ENCODE peak calls at places on chromosome 15, in six cellular contexts. T is H1, A is H9, H is mesenchymal stem cell, P is mesendoderm, Q is neuronal stem cell. C is an unnamed sample.

GRCh38 chr15:76555247-76555646 is 218.7 kb downstream of the ISL2 start:
- DNase-seq in T (no peak), A (no peak), H (no peak), P (no peak), Q (no peak), C (no peak)

GRCh38 chr15:56767315-56767714 is 34.0 kb upstream of the ZNF280D start:
- DNase-seq in A (no peak), H (no peak), T (no peak), Q (no peak), P (no peak), C (no peak)

GRCh38 chr15:63981596-63982320 is 64.5 kb downstream of the DAPK2 start:
- DNase-seq in P (no peak), Q (no peak), T (no peak), A (no peak), H (no peak), C (no peak)

GRCh38 chr15:95291878-95292472 is 1038.5 kb upstream of the NR2F2 start:
- DNase-seq in T (no peak), H (no peak), Q (peak), A (no peak), P (peak), C (peak)

GRCh38 chr15:94141802-94142201 is 89.6 kb upstream of the MCTP2 start:
- DNase-seq in P (no peak), T (no peak), Q (no peak), H (no peak), A (no peak), C (no peak)

GRCh38 chr15:100737214-100737613 is 134.8 kb downstream of the ASB7 start:
- DNase-seq in A (no peak), T (peak), H (no peak), Q (no peak), P (no peak), C (no peak)

GRCh38 chr15:80484312-80484981 is 80.3 kb downstream of the ARNT2 start:
- DNase-seq in H (no peak), A (no peak), P (no peak), Q (no peak), T (no peak), C (peak)

GRCh38 chr15:77418341-77419049 is 1.4 kb downstream of the PEAK1 start:
- DNase-seq in H (peak), A (no peak), P (no peak), T (no peak), Q (no peak), C (peak)

GRCh38 chr15:85406916-85407315 is 26.5 kb downstream of the AKAP13 start:
- DNase-seq in H (peak), Q (no peak), A (no peak), T (no peak), P (no peak), C (peak)

GRCh38 chr15:80547264-80547663 is 143.1 kb downstream of the ARNT2 start:
- DNase-seq in H (peak), P (no peak), A (no peak), T (no peak), Q (no peak), C (no peak)

GRCh38 chr15:44207643-44208042 is 12.6 kb upstream of the FRMD5 start:
- DNase-seq in T (no peak), H (no peak), A (no peak), Q (no peak), P (no peak), C (peak)

GRCh38 chr15:88791637-88792036 is 11.6 kb upstream of the ACAN start:
- DNase-seq in T (no peak), P (no peak), H (no peak), A (no peak), Q (no peak), C (no peak)

GRCh38 chr15:63473999-63474809 is 30.2 kb upstream of the USP3 start:
- DNase-seq in T (peak), P (peak), A (peak), H (peak), Q (no peak), C (peak)

GRCh38 chr15:35182841-35183479 is 97.9 kb upstream of the NANOGP8 start:
- DNase-seq in T (peak), H (no peak), P (peak), A (peak), Q (peak), C (no peak)

GRCh38 chr15:49036650-49037545 is 9.3 kb downstream of the SECISBP2L start:
- DNase-seq in A (no peak), H (peak), Q (no peak), T (no peak), P (no peak), C (peak)

GRCh38 chr15:79366691-79367090 is 55.8 kb downstream of the TMED3 start:
- DNase-seq in H (no peak), A (no peak), P (no peak), Q (no peak), T (no peak), C (peak)

GRCh38 chr15:26201177-26201858 is 338.2 kb upstream of the ATP10A start:
- DNase-seq in H (no peak), A (no peak), T (no peak), P (no peak), Q (no peak), C (no peak)

GRCh38 chr15:67066041-67067021 is 929 bp downstream of the SMAD3 start:
- DNase-seq in Q (peak), H (no peak), P (peak), T (no peak), A (no peak), C (peak)
- H3K4ac ChIP-seq in Q (peak), H (peak), P (peak), T (peak), A (no peak), C (peak)

GRCh38 chr15:66027268-66027806 is 158.0 kb downstream of the RAB11A start:
- DNase-seq in A (no peak), P (no peak), T (no peak), H (no peak), Q (no peak), C (no peak)
- H2BK15ac ChIP-seq in A (no peak), P (no peak), T (peak), H (no peak), Q (no peak), C (no peak)

GRCh38 chr15:73927476-73928240 is 1.4 kb downstream of the LOXL1 start:
- DNase-seq in A (peak), T (peak), P (peak), Q (no peak), H (no peak), C (peak)

GRCh38 chr15:73928241-73928579 is 1.9 kb downstream of the LOXL1 start:
- DNase-seq in P (no peak), H (no peak), Q (no peak), T (no peak), A (no peak), C (no peak)

GRCh38 chr15:73924258-73924921 is 1.9 kb upstream of the LOXL1 start:
- DNase-seq in T (peak), H (peak), P (no peak), A (no peak), Q (no peak), C (peak)

GRCh38 chr15:73927003-73927475 is 777 bp downstream of the LOXL1 start:
- DNase-seq in A (peak), Q (no peak), T (peak), P (peak), H (peak), C (no peak)

GRCh38 chr15:73926191-73927002 is at the start of gene LOXL1:
- DNase-seq in T (peak), Q (peak), A (peak), P (peak), H (peak), C (peak)
- H3K4ac ChIP-seq in T (peak), Q (peak), A (no peak), P (no peak), H (peak), C (peak)

GRCh38 chr15:90022345-90022744 is 21.2 kb downstream of the ZNF710 start:
- DNase-seq in H (no peak), T (no peak), Q (no peak), A (no peak), P (no peak), C (no peak)

GRCh38 chr15:90022905-90023700 is 22.0 kb downstream of the ZNF710 start:
- DNase-seq in A (no peak), T (no peak), H (no peak), P (no peak), Q (no peak), C (no peak)

GRCh38 chr15:90021108-90021507 is 20.0 kb downstream of the ZNF710 start:
- DNase-seq in P (no peak), A (no peak), T (no peak), Q (no peak), H (no peak), C (no peak)

GRCh38 chr15:90025461-90026033 is 24.4 kb downstream of the ZNF710 start:
- DNase-seq in P (no peak), T (no peak), H (no peak), Q (no peak), A (no peak), C (no peak)

DNA sequence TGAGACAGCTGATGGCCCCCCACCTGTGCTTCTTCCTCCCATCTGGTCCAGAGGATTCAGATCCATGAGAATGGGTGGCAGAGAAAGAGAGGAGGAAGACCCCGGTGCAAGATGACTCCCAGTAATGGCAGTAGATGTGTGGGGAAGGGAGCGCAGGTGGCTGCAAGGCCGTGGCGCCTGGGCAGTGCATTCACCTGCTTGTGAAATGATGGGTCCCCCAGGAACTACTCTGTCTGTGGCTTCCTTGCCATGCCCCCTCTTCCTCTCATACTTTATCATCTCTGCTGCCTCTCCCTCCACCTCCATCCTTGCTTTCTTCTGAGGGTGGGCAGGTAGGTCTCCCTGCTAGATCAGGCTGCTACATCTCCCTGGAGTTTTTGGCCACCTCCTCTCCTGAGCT is 23.3 kb downstream of the ZNF710 start:
- DNase-seq in P (no peak), H (no peak), T (no peak), Q (no peak), A (no peak), C (no peak)
- H2BK15ac ChIP-seq in P (no peak), H (no peak), T (no peak), Q (no peak), A (no peak), C (no peak)

GRCh38 chr15:39783244-39783820 is 691 bp upstream of the FSIP1 start:
- DNase-seq in T (no peak), Q (no peak), H (peak), P (peak), A (no peak), C (peak)
- H3K4ac ChIP-seq in T (peak), Q (no peak), H (no peak), P (no peak), A (no peak), C (peak)

DNA sequence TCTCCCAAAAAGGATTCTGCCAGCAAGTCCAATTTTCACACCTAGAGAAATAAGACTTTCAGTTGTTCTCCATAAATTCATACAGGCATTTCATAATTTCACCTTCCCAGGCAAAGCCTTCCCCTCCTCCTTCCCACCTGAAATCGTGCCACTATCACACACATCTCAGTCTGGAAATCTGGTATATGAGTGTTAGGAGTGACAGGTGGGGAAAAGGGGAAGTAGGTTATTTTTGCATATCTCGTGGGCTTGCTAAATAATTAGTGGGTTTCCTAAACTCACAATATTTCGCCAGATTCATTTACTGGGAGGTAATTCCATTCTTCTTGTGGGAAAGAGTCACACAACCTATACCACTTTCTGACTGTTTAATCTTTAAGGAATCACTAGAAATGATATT is 7.4 kb downstream of the ALDH1A2 start:
- DNase-seq in A (no peak), Q (no peak), P (no peak), H (no peak), T (no peak), C (no peak)
- H2BK15ac ChIP-seq in A (no peak), Q (no peak), P (no peak), H (no peak), T (no peak), C (no peak)

DNA sequence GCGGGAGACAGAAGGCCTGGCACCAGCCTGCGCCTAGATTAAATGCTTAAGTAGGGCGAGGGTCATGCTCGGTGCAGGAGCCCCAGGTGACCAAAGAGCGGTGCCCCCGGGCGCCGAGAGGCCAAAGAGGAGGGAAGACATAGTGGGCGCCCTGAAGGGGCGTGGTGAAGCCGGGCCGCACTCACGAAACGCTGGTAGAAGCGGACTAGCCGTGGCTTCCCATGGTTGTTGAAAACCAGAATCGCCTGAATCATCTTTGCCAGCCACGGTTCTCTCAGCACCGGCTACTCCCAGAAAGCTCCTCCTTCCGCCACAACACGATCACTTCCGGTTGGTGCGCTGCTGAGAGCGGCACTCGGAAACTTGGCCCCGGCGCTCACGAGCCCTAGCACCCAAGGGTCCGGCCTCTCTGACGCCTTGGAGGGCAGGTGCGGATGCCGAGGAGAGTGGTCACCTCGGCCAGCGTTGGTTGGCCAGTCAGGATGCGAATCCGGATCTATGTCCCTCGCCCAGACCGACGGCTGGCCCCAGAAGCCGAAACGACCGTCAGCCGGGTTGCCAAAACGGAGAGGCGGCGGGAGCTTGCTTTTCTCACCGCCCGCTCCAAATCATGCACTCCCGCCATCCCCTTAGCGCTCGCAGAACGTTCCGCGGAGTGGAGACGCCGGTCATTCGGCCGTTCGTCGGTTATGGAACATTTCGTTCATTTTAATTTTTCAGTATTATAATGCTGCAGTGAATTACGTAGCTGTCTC is at the start of gene AP3S2:
- DNase-seq in H (peak), Q (peak), T (peak), A (peak), P (peak), C (peak)
- H3K4ac ChIP-seq in H (peak), Q (no peak), T (no peak), A (no peak), P (no peak), C (peak)

GRCh38 chr15:53611145-53611920 is 148.1 kb downstream of the WDR72 start:
- DNase-seq in T (no peak), A (no peak), P (peak), Q (no peak), H (peak), C (no peak)
- H2BK15ac ChIP-seq in T (no peak), A (no peak), P (no peak), Q (no peak), H (no peak), C (no peak)

GRCh38 chr15:75371901-75372688 is 3.7 kb upstream of the MAN2C1 start:
- DNase-seq in A (no peak), H (no peak), Q (no peak), T (no peak), P (no peak), C (no peak)

GRCh38 chr15:75367913-75368688 is at the start of gene MAN2C1:
- DNase-seq in H (peak), Q (peak), T (peak), A (peak), P (peak), C (peak)

GRCh38 chr15:75368689-75369239 is 357 bp upstream of the MAN2C1 start:
- DNase-seq in P (no peak), T (no peak), A (no peak), H (peak), Q (no peak), C (peak)

GRCh38 chr15:75371486-75371885 is 3.1 kb upstream of the MAN2C1 start:
- DNase-seq in T (no peak), A (no peak), Q (no peak), H (no peak), P (no peak), C (no peak)

DNA sequence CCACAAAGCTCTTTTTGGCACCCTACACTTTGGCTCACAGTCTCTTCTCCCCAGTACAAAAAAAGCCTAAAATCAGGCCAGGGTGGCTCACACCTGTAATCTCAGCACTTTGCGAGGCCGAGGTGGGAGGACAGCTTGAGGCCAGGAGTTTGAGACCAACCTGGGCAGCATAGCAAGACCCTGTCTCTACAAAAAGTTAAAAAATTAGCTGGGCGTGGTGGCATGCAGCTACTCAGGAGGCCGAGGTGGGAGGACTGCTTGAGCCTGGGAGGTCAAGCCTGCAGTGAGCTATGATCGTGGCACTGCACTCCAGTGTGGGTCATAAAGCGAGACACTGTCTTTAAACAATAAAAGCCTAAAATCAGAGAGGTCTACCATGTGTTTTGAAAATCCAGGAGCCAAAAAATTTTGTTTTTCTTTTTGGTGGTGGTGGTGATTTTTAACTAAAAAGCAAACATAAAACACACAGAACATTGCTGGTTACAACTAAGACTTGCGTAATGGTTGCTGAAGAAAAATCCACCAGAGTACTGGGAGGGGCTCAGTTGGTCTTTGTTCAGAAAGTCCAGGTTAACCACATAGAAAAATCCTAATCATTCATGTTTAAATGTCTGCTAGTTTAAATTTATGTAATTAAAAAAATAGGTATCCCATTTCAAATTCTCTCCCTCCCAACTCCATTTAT is 1.6 kb upstream of the MAN2C1 start:
- DNase-seq in Q (no peak), A (no peak), P (no peak), H (no peak), T (no peak), C (no peak)
- H3K4ac ChIP-seq in Q (no peak), A (no peak), P (no peak), H (no peak), T (no peak), C (no peak)